ENCODE peak calls at places on chromosomes 5 and 9, in ten cellular contexts. G is mesendoderm, N is fibroblast of lung, P is K562, O is IMR-90, Z is left lung, R is GM06990, K is osteoblast, J is pancreas, C is left ventricle myocardium inferior. Q is an unnamed sample. For H3K36me3, the result is how much of the 10 kb centered on the place peaks cover.

GRCh38 chr9:129191234-129191633 is 13.2 kb upstream of the IER5L start:
- DNase-seq in C (no peak), R (no peak), O (no peak), N (no peak), J (no peak), Z (no peak), G (no peak), P (no peak), K (no peak), Q (no peak)

GRCh38 chr9:95880011-95880690 is 4.7 kb downstream of the ERCC6L2 start:
- DNase-seq in C (no peak), K (peak), P (no peak), J (no peak), G (no peak), R (no peak), N (peak), Z (no peak), O (peak), Q (no peak)

GRCh38 chr5:17443333-17444125 is 54.5 kb upstream of the TAF11L2 start:
- DNase-seq in C (peak), G (peak), J (no peak), R (no peak), N (no peak), Z (peak), P (no peak), K (no peak), O (no peak), Q (no peak)

GRCh38 chr5:42965934-42966333 is 74.2 kb downstream of the ANXA2R start:
- DNase-seq in Z (no peak), J (no peak), O (no peak), G (no peak), K (no peak), C (no peak), P (no peak), N (no peak), R (no peak), Q (no peak)

GRCh38 chr9:93111001-93111370 is 15.0 kb downstream of the CARD19 start:
- DNase-seq in O (no peak), K (peak), R (no peak), Z (peak), G (no peak), C (no peak), P (no peak), J (peak), N (no peak), Q (peak)

GRCh38 chr5:117713585-117714198 is 1139.1 kb upstream of the SEMA6A start:
- DNase-seq in R (no peak), N (peak), J (no peak), K (no peak), Z (no peak), G (peak), O (no peak), C (no peak), P (no peak), Q (no peak)

GRCh38 chr5:172688735-172689572 is 47.9 kb downstream of the NEURL1B start:
- DNase-seq in R (no peak), K (peak), P (no peak), N (no peak), Z (peak), C (peak), O (peak), G (no peak), J (peak), Q (peak)

GRCh38 chr5:125410501-125411162 is 664.2 kb upstream of the ZNF608 start:
- DNase-seq in R (no peak), C (no peak), P (no peak), O (peak), K (no peak), N (peak), J (no peak), Z (no peak), G (no peak), Q (no peak)

GRCh38 chr5:14208071-14209021 is 65.2 kb downstream of the TRIO start:
- DNase-seq in J (no peak), Z (no peak), P (no peak), G (no peak), N (peak), O (peak), K (no peak), R (peak), C (no peak), Q (no peak)

GRCh38 chr5:100644206-100644605 is 109.0 kb downstream of the FAM174A start:
- DNase-seq in R (no peak), P (no peak), K (no peak), Z (no peak), J (no peak), C (no peak), G (peak), N (no peak), O (no peak), Q (no peak)

GRCh38 chr9:121566401-121567141 is 66.9 kb upstream of the GGTA1 start:
- DNase-seq in O (peak), G (no peak), N (peak), P (no peak), J (no peak), Z (no peak), K (peak), R (no peak), C (peak), Q (peak)

GRCh38 chr5:142978726-142979125 is 208.5 kb downstream of the ARHGAP26 start:
- DNase-seq in K (no peak), G (no peak), J (no peak), N (no peak), C (no peak), Z (no peak), O (peak), P (no peak), R (no peak), Q (no peak)

GRCh38 chr5:115377468-115378217 is 81.2 kb upstream of the CCDC112 start:
- DNase-seq in O (peak), R (no peak), Z (no peak), C (no peak), P (no peak), K (peak), N (peak), G (no peak), J (no peak), Q (no peak)

GRCh38 chr9:19117039-19117716 is 10.1 kb downstream of the PLIN2 start:
- DNase-seq in G (no peak), O (no peak), K (peak), R (no peak), N (no peak), P (no peak), C (no peak), J (no peak), Z (no peak), Q (no peak)

GRCh38 chr9:112447283-112447761 is 39.3 kb upstream of the KIAA1958 start:
- DNase-seq in N (peak), O (peak), P (no peak), G (no peak), R (peak), K (peak), J (no peak), Z (no peak), C (no peak), Q (no peak)

GRCh38 chr5:37806016-37806415 is 33.8 kb downstream of the GDNF start:
- DNase-seq in G (no peak), C (no peak), K (no peak), O (no peak), P (no peak), Z (no peak), N (no peak), J (no peak), R (no peak), Q (no peak)

GRCh38 chr9:133204335-133204992 is 4.6 kb downstream of the OBP2B start:
- DNase-seq in K (no peak), Z (no peak), R (no peak), O (no peak), J (no peak), N (no peak), G (no peak), P (no peak), C (no peak), Q (no peak)

GRCh38 chr9:70639853-70640814 is 225.7 kb upstream of the KLF9 start:
- DNase-seq in P (no peak), Z (no peak), K (no peak), G (peak), N (peak), J (no peak), C (no peak), R (no peak), O (peak), Q (no peak)

GRCh38 chr5:87770601-87771121 is 357.9 kb upstream of the CCNH start:
- DNase-seq in C (no peak), N (no peak), K (no peak), G (peak), Z (peak), O (no peak), J (no peak), R (no peak), P (no peak), Q (peak)

GRCh38 chr5:61018102-61018501 is 73.1 kb downstream of the NDUFAF2 start:
- DNase-seq in K (no peak), G (no peak), C (no peak), O (no peak), N (peak), R (no peak), J (no peak), Z (no peak), P (no peak), Q (no peak)
- H3K4me3 ChIP-seq in K (no peak), G (no peak), C (no peak), O (no peak), N (no peak), R (no peak), J (no peak), Z (no peak), P (no peak), Q (no peak)

GRCh38 chr9:134265078-134265477 is 61.2 kb upstream of the RXRA start:
- DNase-seq in C (no peak), K (no peak), R (no peak), G (no peak), P (no peak), J (no peak), N (no peak), O (no peak), Z (no peak), Q (no peak)

GRCh38 chr9:134262035-134262434 is 64.2 kb upstream of the RXRA start:
- DNase-seq in Z (peak), R (no peak), K (no peak), O (no peak), P (no peak), J (no peak), G (no peak), C (no peak), N (no peak), Q (no peak)

GRCh38 chr9:134264169-134264568 is 62.1 kb upstream of the RXRA start:
- DNase-seq in J (no peak), Z (peak), O (no peak), R (no peak), K (no peak), G (no peak), N (no peak), C (no peak), P (no peak), Q (no peak)

GRCh38 chr9:134260801-134261200 is 65.5 kb upstream of the RXRA start:
- DNase-seq in O (no peak), N (no peak), G (no peak), P (no peak), R (no peak), Z (peak), C (no peak), J (no peak), K (no peak), Q (no peak)

DNA sequence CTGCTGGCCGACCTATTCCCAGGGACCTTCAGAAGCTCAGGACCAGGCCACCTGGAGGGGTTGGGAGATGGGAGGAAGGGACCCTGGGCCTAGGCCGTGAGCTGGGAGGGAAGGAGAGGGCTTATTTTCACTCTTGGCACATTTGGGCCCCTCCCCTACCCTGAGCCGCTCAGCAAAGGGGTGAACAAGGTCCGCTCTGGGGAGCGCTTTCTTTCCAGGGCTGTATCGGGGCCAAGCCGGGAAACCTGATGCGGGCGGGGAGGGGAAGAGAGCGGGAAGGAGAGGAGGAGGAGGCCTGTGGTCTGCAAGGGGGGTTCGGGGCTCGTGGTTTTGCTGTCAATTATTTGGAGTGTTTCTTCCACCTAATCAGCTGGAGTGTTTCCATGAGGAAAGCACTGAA is 62.7 kb upstream of the RXRA start:
- DNase-seq in O (no peak), G (no peak), P (no peak), K (no peak), C (no peak), N (no peak), J (no peak), R (no peak), Z (peak), Q (no peak)
- H3K36me3 ChIP-seq in O (under half), G (under half), P (under half), K (under half), C (under half), N (under half), J (under half), R (under half), Z (under half), Q (under half)

GRCh38 chr9:1337169-1337568 is 287.0 kb downstream of the DMRT2 start:
- DNase-seq in O (no peak), N (no peak), G (peak), C (no peak), R (no peak), J (no peak), Z (no peak), P (no peak), K (no peak), Q (no peak)
- H3K4me3 ChIP-seq in O (no peak), N (no peak), G (no peak), C (no peak), R (no peak), J (no peak), Z (no peak), P (no peak), K (no peak), Q (no peak)

GRCh38 chr5:76595755-76596481 is 27.3 kb downstream of the F2RL2 start:
- DNase-seq in P (no peak), J (no peak), G (no peak), O (no peak), R (no peak), K (no peak), N (no peak), C (no peak), Z (no peak), Q (no peak)

GRCh38 chr5:76590027-76590426 is 33.2 kb downstream of the F2RL2 start:
- DNase-seq in C (no peak), R (peak), Z (no peak), K (no peak), O (no peak), P (no peak), G (no peak), J (no peak), N (no peak), Q (no peak)

GRCh38 chr5:76591366-76591765 is 31.8 kb downstream of the F2RL2 start:
- DNase-seq in G (no peak), O (no peak), Z (no peak), C (no peak), R (no peak), P (no peak), J (no peak), K (no peak), N (no peak), Q (no peak)

DNA sequence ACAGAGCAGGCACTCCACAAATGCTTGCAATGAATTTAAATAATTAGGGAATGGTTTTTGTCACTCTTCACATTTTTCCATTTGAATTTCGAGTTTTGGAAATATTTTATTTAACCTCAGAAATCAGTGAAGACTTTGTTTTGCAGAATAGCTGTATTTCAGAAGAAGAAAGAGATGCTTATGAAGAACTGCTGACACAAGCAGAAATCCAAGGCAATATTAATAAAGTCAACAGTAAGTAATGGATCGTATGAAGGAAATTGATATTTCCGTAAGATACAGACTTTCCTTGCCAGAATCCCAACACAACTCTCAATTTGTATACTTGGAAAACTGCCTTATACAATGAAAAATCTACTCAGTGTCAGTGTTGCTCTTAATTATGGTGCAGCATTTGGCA is 30.5 kb downstream of the F2RL2 start:
- DNase-seq in G (no peak), J (no peak), Z (no peak), R (no peak), C (no peak), O (no peak), N (no peak), K (no peak), P (no peak), Q (no peak)
- H3K36me3 ChIP-seq in G (under half), J (under half), Z (under half), R (under half), C (under half), O (under half), N (under half), K (under half), P (under half), Q (under half)

DNA sequence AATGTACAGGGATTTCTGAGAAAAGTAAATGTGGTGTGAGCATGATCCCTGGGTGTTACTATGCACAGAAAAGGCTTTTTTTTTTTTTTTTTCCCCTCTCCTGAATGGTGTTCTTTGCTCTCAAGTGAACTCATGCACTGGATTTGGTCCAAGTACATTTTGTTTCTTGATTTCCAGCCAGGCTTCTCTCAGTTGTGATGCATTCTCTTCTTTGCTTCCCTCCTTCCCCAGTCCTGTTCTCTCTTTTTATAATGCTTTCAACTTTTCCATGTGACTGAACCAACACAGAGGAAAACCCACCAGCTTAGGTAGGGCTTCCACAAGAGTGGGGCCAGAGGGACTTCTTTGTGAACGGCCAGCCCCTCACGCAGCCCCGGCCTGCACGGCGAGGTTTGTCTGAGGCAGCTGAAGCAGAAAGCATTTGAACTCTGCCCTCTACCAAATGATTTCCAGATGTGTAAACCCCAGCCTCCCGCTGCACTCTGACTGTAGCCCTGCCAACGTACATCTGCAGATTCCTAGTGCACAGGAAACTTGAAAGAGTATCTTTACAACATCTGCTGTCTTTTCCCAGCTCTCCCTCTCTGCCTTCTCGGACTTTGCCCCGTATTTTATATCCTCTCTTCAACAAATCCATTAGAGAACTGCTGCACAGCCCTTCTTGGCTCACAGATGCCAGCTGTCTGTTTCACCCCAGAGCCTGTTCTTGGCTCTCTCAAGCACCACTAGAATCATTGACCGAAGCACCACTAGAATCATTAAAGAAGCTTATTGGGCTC is 71.8 kb upstream of the CD180 start:
- DNase-seq in R (no peak), O (peak), P (no peak), N (peak), C (peak), K (peak), J (peak), G (no peak), Z (peak), Q (no peak)
- H3K4me3 ChIP-seq in R (no peak), O (no peak), P (no peak), N (peak), C (peak), K (peak), J (no peak), G (no peak), Z (no peak), Q (no peak)